ENCODE peak calls at places on chromosome 5, in six cellular contexts. P is SK-N-SH, M is GM12878, N is HepG2, Z is H1, J is HCT116. I is an unnamed sample.

GRCh38 chr5:95715799-95716461 is 15.2 kb upstream of the RHOBTB3 start:
- DNase-seq in J (peak; percentile 63), Z (no peak), N (no peak), P (no peak), M (no peak), I (no peak)

GRCh38 chr5:44875661-44876250 is 67.0 kb downstream of the MRPS30 start:
- DNase-seq in P (no peak), Z (no peak), M (peak; percentile 55), J (peak; percentile 98), N (peak; percentile 51), I (no peak)

GRCh38 chr5:126464959-126465358 is 41.8 kb downstream of the GRAMD2B start:
- DNase-seq in P (no peak), Z (no peak), J (no peak), M (no peak), N (no peak), I (peak; percentile 15)

GRCh38 chr5:74582853-74583252 is 57.7 kb downstream of the ENC1 start:
- DNase-seq in P (no peak), Z (no peak), M (no peak), N (peak; percentile 15), J (no peak), I (no peak)

GRCh38 chr5:33824516-33825195 is 67.1 kb downstream of the ADAMTS12 start:
- DNase-seq in M (peak; percentile 43), N (no peak), P (no peak), Z (no peak), J (no peak), I (no peak)

GRCh38 chr5:94082405-94082804 is 341.0 kb upstream of the POU5F2 start:
- DNase-seq in M (no peak), N (no peak), Z (no peak), P (no peak), J (no peak), I (no peak)

GRCh38 chr5:148809781-148810524 is 16.5 kb upstream of the ADRB2 start:
- DNase-seq in Z (no peak), M (no peak), N (no peak), J (no peak), P (no peak), I (no peak)

GRCh38 chr5:147403659-147404640 is 105.9 kb downstream of the DPYSL3 start:
- DNase-seq in Z (no peak), M (peak; percentile 63), J (peak; percentile 66), N (no peak), P (no peak), I (no peak)

GRCh38 chr5:33311893-33312292 is 128.9 kb upstream of the TARS1 start:
- DNase-seq in P (no peak), J (peak; percentile 4), N (no peak), M (no peak), Z (no peak), I (no peak)

GRCh38 chr5:175826980-175827379 is 44.4 kb upstream of the CPLX2 start:
- DNase-seq in J (no peak), P (no peak), Z (no peak), M (no peak), N (no peak), I (no peak)

GRCh38 chr5:54643679-54644078 is 126.1 kb downstream of the SNX18 start:
- DNase-seq in M (no peak), N (no peak), Z (no peak), P (no peak), J (peak; percentile 8), I (no peak)

GRCh38 chr5:38948501-38948900 is 102.7 kb downstream of the OSMR start:
- DNase-seq in P (no peak), Z (no peak), M (no peak), J (no peak), N (no peak), I (no peak)

GRCh38 chr5:40733439-40733838 is 22.3 kb downstream of the TTC33 start:
- DNase-seq in N (no peak), P (no peak), Z (no peak), J (no peak), M (no peak), I (no peak)

GRCh38 chr5:34717426-34718327 is 61.5 kb downstream of the RAI14 start:
- DNase-seq in M (no peak), P (no peak), N (no peak), J (no peak), Z (peak; percentile 63), I (no peak)

GRCh38 chr5:119288364-119289047 is 67.3 kb upstream of the TNFAIP8 start:
- DNase-seq in P (no peak), J (no peak), M (no peak), N (no peak), Z (no peak), I (peak; percentile 32)

GRCh38 chr5:118558871-118559270 is 429.5 kb downstream of the DTWD2 start:
- DNase-seq in P (no peak), Z (no peak), M (no peak), J (no peak), N (no peak), I (no peak)

GRCh38 chr5:151024440-151024839 is 4.0 kb downstream of the GPX3 start:
- DNase-seq in Z (no peak), P (no peak), N (no peak), J (no peak), M (no peak), I (no peak)

GRCh38 chr5:91187032-91187431 is 196.1 kb downstream of the ARRDC3 start:
- DNase-seq in N (no peak), J (no peak), P (no peak), M (no peak), Z (no peak), I (no peak)

GRCh38 chr5:5191906-5192305 is 51.8 kb downstream of the ADAMTS16 start:
- DNase-seq in P (no peak), M (no peak), N (no peak), J (no peak), Z (no peak), I (no peak)

GRCh38 chr5:34957857-34958690 is 28.7 kb downstream of the DNAJC21 start:
- DNase-seq in N (peak; percentile 30), P (peak; percentile 61), J (no peak), M (no peak), Z (no peak), I (peak; percentile 31)

GRCh38 chr5:148957591-148958202 is 105.2 kb downstream of the SH3TC2 start:
- DNase-seq in N (peak; percentile 14), J (no peak), M (no peak), Z (peak; percentile 85), P (peak; percentile 59), I (peak; percentile 36)

GRCh38 chr5:103674739-103675138 is 112.2 kb upstream of the NUDT12 start:
- DNase-seq in J (no peak), N (no peak), Z (no peak), M (no peak), P (no peak), I (no peak)

GRCh38 chr5:122101636-122102285 is 23.7 kb upstream of the LOX start:
- DNase-seq in P (peak; percentile 23), M (no peak), N (peak; percentile 23), J (peak; percentile 26), Z (no peak), I (peak; percentile 71)

GRCh38 chr5:174344335-174344734 is 298.8 kb downstream of the NSG2 start:
- DNase-seq in P (no peak), J (no peak), M (no peak), Z (no peak), N (no peak), I (peak; percentile 32)

GRCh38 chr5:78288246-78288645 is 6.3 kb downstream of the AP3B1 start:
- DNase-seq in N (no peak), M (no peak), J (no peak), P (no peak), Z (no peak), I (no peak)

GRCh38 chr5:40071870-40072269 is 607.8 kb upstream of the PTGER4 start:
- DNase-seq in M (no peak), J (no peak), N (no peak), Z (no peak), P (no peak), I (no peak)

GRCh38 chr5:81717815-81718214 is 33.1 kb downstream of the SSBP2 start:
- DNase-seq in N (no peak), Z (no peak), J (no peak), M (no peak), P (no peak), I (no peak)

GRCh38 chr5:607541-608285 is 4.4 kb upstream of the CEP72 start:
- DNase-seq in J (no peak), P (no peak), N (no peak), Z (peak; percentile 35), M (peak; percentile 23), I (no peak)

GRCh38 chr5:608286-609087 is 3.7 kb upstream of the CEP72 start:
- DNase-seq in M (no peak), J (no peak), N (no peak), P (no peak), Z (no peak), I (no peak)

GRCh38 chr5:606526-607399 is 5.4 kb upstream of the CEP72 start:
- DNase-seq in M (no peak), N (no peak), Z (no peak), P (no peak), J (no peak), I (no peak)

GRCh38 chr5:604391-604831 is 7.7 kb upstream of the CEP72 start:
- DNase-seq in M (no peak), Z (no peak), J (no peak), N (no peak), P (no peak), I (no peak)

GRCh38 chr5:606061-606460 is 6.1 kb upstream of the CEP72 start:
- DNase-seq in Z (no peak), M (no peak), J (no peak), N (no peak), P (no peak), I (no peak)
- TF ChIP-seq JUND in Z (no peak), M (no peak), J (no peak), N (no peak), P (no peak), I (no peak)

DNA sequence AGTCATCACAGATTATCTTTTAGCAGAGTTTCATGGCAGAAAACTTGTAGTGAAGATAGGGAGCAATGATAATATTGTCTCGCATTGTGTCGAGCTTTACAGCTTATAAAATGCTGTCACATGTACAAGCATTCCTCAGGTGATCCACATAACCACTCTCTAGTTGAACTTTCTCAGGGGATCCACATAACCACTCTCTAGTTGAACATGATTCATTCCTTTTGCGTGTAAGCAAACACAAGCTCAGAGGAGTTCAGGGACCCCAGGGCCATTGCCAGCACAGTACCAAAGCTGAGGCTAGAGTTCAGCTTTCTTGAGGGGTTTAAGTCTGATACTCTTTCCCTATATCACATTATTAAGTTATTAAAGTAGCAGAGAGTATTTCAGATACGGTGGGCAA is 86.7 kb downstream of the CDH6 start:
- DNase-seq in J (no peak), N (no peak), Z (no peak), P (no peak), M (no peak), I (no peak)
- TF ChIP-seq JUND in J (no peak), N (no peak), Z (no peak), P (no peak), M (no peak), I (no peak)

GRCh38 chr5:99072846-99073245 is 144.0 kb upstream of the CHD1 start:
- DNase-seq in P (no peak), Z (no peak), J (no peak), M (no peak), N (no peak), I (no peak)
- TF ChIP-seq JUND in P (no peak), Z (no peak), J (no peak), M (no peak), N (no peak), I (no peak)

DNA sequence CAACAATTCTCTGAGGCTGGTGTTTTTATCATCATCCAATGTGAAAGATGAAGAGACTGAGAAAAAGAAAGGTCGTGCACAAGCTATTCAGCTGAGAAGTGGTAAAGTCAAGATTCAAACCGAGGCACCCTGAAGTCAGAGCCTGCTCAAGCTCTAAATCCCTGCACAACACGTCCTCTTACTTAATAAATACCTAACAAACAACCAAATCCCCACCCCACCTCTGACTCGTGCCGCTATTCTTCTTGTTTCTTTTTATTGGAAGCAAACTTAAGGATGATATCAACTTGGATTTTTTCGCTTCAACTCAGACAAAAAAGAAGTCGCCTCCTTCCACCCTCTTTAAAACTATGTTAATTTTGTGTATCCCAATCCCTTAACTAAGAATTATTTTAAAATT is 140.2 kb downstream of the CEP120 start:
- DNase-seq in M (no peak), Z (no peak), P (no peak), J (no peak), N (no peak), I (no peak)
- TF ChIP-seq JUND in M (no peak), Z (no peak), P (no peak), J (no peak), N (no peak), I (no peak)